ENCODE peak calls at places on chromosomes 7 and 10, in ten cellular contexts. C is HEK293T; P is tibial nerve; B is LoVo; S is naive thymus-derived CD4-positive, alpha-beta T cell; T is SHP77; L is stimulated activated CD4-positive, alpha-beta T cell treated with anti-CD3 and anti-CD28 coated beads, Interleukin-4, amount 100 ng/mL, for 48 hours; O is activated T-helper 2 cell treated with anti-CD3 and anti-CD28 coated beads, Interferon-gamma antibody, Interleukin-2, Interleukin-4, amounts not matched to agents 10 μg/mL and 5 μg/mL and 100 μg/mL, durations not matched to agents 14 hours and 24 hours and 36 hours; Q is CD8-positive, alpha-beta memory T cell; G is NCI-H226. J is an unnamed sample.

GRCh38 chr10:4046030-4046429 is 261.0 kb upstream of the KLF6 start:
- DNase-seq in C (no peak), P (no peak), B (no peak), S (no peak), T (no peak), L (no peak), O (no peak), Q (no peak), G (no peak), J (no peak)

GRCh38 chr7:141333459-141333858 is 217.8 kb upstream of the AGK start:
- DNase-seq in C (peak; percentile 41), P (no peak), B (no peak), S (no peak), T (no peak), L (no peak), O (no peak), Q (no peak), G (no peak), J (no peak)

GRCh38 chr7:5614579-5614978 is 166.9 kb downstream of the RNF216 start:
- DNase-seq in C (no peak), P (no peak), B (no peak), S (no peak), T (no peak), L (no peak), O (no peak), Q (no peak), G (no peak), J (no peak)

GRCh38 chr10:75071164-75071489 is 40.3 kb upstream of the SAMD8 start:
- DNase-seq in C (no peak), P (no peak), B (no peak), S (no peak), T (peak; percentile 43), L (no peak), O (no peak), Q (no peak), G (no peak), J (no peak)

GRCh38 chr10:88194041-88194887 is 330.8 kb downstream of the PTEN start:
- DNase-seq in C (no peak), P (no peak), B (peak; percentile 2), S (peak; percentile 65), T (no peak), L (no peak), O (peak; percentile 20), Q (peak; percentile 75), G (no peak), J (no peak)

GRCh38 chr10:130065251-130065650 is 45.4 kb downstream of the C10orf143 start:
- DNase-seq in C (no peak), P (no peak), B (no peak), S (no peak), T (no peak), L (no peak), O (no peak), Q (no peak), G (no peak), J (no peak)

GRCh38 chr7:18408461-18408860 is 87.1 kb upstream of the HDAC9 start:
- DNase-seq in C (no peak), P (no peak), B (no peak), S (no peak), T (no peak), L (no peak), O (no peak), Q (no peak), G (no peak), J (no peak)

GRCh38 chr7:110386914-110387313 is 704.0 kb upstream of the LRRN3 start:
- DNase-seq in C (no peak), P (no peak), B (peak; percentile 83), S (no peak), T (no peak), L (no peak), O (no peak), Q (no peak), G (peak; percentile 91), J (no peak)

GRCh38 chr7:129612112-129613015 is 844 bp downstream of the NRF1 start:
- DNase-seq in C (peak; percentile 18), P (peak; percentile 33), B (peak; percentile 22), S (peak; percentile 20), T (peak; percentile 22), L (no peak), O (peak; percentile 30), Q (peak; percentile 38), G (no peak), J (peak; percentile 51)

J was measured in midbrain.